ENCODE peak calls at places on chromosome 7, in six cellular contexts. One of them, this sample, is unnamed.
A peak's percentile ranks its signal among the peaks of the same experiment; 100 is the strongest.

GRCh38 chr7:87317691-87318245 is 27.7 kb upstream of the CROT start:
- DNase-seq in NAMALWA: no peak
- DNase-seq in substantia nigra: no peak
- DNase-seq in neural progenitor cell: no peak
- DNase-seq in LoVo: no peak
- DNase-seq in osteocyte: no peak
- DNase-seq in this sample: no peak

GRCh38 chr7:19851504-19851903 is 78.1 kb upstream of the TMEM196 start:
- DNase-seq in NAMALWA: no peak
- DNase-seq in substantia nigra: no peak
- DNase-seq in neural progenitor cell: no peak
- DNase-seq in LoVo: peak; percentile 22
- DNase-seq in osteocyte: no peak
- DNase-seq in this sample: no peak

GRCh38 chr7:38465946-38466345 is 165.2 kb downstream of the AMPH start:
- DNase-seq in NAMALWA: no peak
- DNase-seq in substantia nigra: no peak
- DNase-seq in neural progenitor cell: no peak
- DNase-seq in LoVo: no peak
- DNase-seq in osteocyte: no peak
- DNase-seq in this sample: no peak

GRCh38 chr7:21639206-21639868 is 96.5 kb downstream of the DNAH11 start:
- DNase-seq in NAMALWA: no peak
- DNase-seq in substantia nigra: no peak
- DNase-seq in neural progenitor cell: no peak
- DNase-seq in LoVo: no peak
- DNase-seq in osteocyte: no peak
- DNase-seq in this sample: no peak

GRCh38 chr7:38702002-38702535 is 70.9 kb upstream of the AMPH start:
- DNase-seq in NAMALWA: no peak
- DNase-seq in substantia nigra: no peak
- DNase-seq in neural progenitor cell: no peak
- DNase-seq in LoVo: no peak
- DNase-seq in osteocyte: no peak
- DNase-seq in this sample: no peak

GRCh38 chr7:36661135-36661840 is 63.0 kb downstream of the AOAH start:
- DNase-seq in NAMALWA: no peak
- DNase-seq in substantia nigra: no peak
- DNase-seq in neural progenitor cell: peak; percentile 63
- DNase-seq in LoVo: peak; percentile 92
- DNase-seq in osteocyte: no peak
- DNase-seq in this sample: no peak

GRCh38 chr7:139476139-139476538 is 7.3 kb downstream of the KLRG2 start:
- DNase-seq in NAMALWA: no peak
- DNase-seq in substantia nigra: no peak
- DNase-seq in neural progenitor cell: no peak
- DNase-seq in LoVo: no peak
- DNase-seq in osteocyte: no peak
- DNase-seq in this sample: no peak

GRCh38 chr7:42522227-42522991 is 285.4 kb upstream of the GLI3 start:
- DNase-seq in NAMALWA: no peak
- DNase-seq in substantia nigra: no peak
- DNase-seq in neural progenitor cell: peak; percentile 85
- DNase-seq in LoVo: no peak
- DNase-seq in osteocyte: no peak
- DNase-seq in this sample: no peak

GRCh38 chr7:26136831-26137230 is 15.2 kb upstream of the NFE2L3 start:
- DNase-seq in NAMALWA: no peak
- DNase-seq in substantia nigra: no peak
- DNase-seq in neural progenitor cell: no peak
- DNase-seq in LoVo: no peak
- DNase-seq in osteocyte: no peak
- DNase-seq in this sample: no peak

GRCh38 chr7:120959929-120960484 is 9.4 kb downstream of the ING3 start:
- DNase-seq in NAMALWA: no peak
- DNase-seq in substantia nigra: no peak
- DNase-seq in neural progenitor cell: no peak
- DNase-seq in LoVo: no peak
- DNase-seq in osteocyte: no peak
- DNase-seq in this sample: no peak

GRCh38 chr7:7895754-7896153 is 72.8 kb upstream of the GLCCI1 start:
- DNase-seq in NAMALWA: no peak
- DNase-seq in substantia nigra: no peak
- DNase-seq in neural progenitor cell: no peak
- DNase-seq in LoVo: peak; percentile 24
- DNase-seq in osteocyte: no peak
- DNase-seq in this sample: no peak